ENCODE peak calls at places on chromosome 19, in five cellular contexts. R, G, X, T and S are unnamed samples.

GRCh38 chr19:23095406-23095805 is 21.4 kb upstream of the ZNF730 start:
- DNase-seq in R (no peak), G (no peak), X (no peak), T (no peak), S (no peak)

GRCh38 chr19:27966390-27966816 is 1246.5 kb downstream of the UQCRFS1 start:
- DNase-seq in R (no peak), G (no peak), X (no peak), T (peak; percentile 15), S (peak; percentile 49)

GRCh38 chr19:35363711-35364425 is 5.6 kb downstream of the FFAR3 start:
- DNase-seq in R (no peak), G (no peak), X (no peak), T (no peak), S (no peak)

GRCh38 chr19:56765107-56765506 is 75.4 kb downstream of the PEG3 start:
- DNase-seq in R (peak; percentile 1), G (no peak), X (peak; percentile 76), T (no peak), S (no peak)

GRCh38 chr19:32675720-32676185 is at the start of gene RGS9BP:
- DNase-seq in R (peak; percentile 60), G (peak; percentile 70), X (peak; percentile 73), T (peak; percentile 55), S (peak; percentile 57)

GRCh38 chr19:16688084-16688483 is 27.1 kb downstream of the TMEM38A start:
- DNase-seq in R (no peak), G (no peak), X (no peak), T (no peak), S (no peak)

GRCh38 chr19:46610413-46610775 is 9.3 kb downstream of the CALM3 start:
- DNase-seq in R (no peak), G (no peak), X (no peak), T (no peak), S (no peak)

GRCh38 chr19:34428549-34429285 is 536 bp downstream of the UBA2 start:
- DNase-seq in R (peak; percentile 15), G (peak; percentile 31), X (peak; percentile 17), T (peak; percentile 5), S (peak; percentile 6)

GRCh38 chr19:48686103-48686502 is 9.7 kb upstream of the FUT2 start:
- DNase-seq in R (no peak), G (no peak), X (no peak), T (no peak), S (peak; percentile 58)

GRCh38 chr19:54178581-54179261 is 5.8 kb upstream of the TMC4 start:
- DNase-seq in R (peak; percentile 29), G (no peak), X (no peak), T (no peak), S (peak; percentile 46)

GRCh38 chr19:18785179-18786124 is 5.7 kb downstream of the COMP start:
- DNase-seq in R (peak; percentile 65), G (peak; percentile 59), X (peak; percentile 81), T (peak; percentile 5), S (peak; percentile 84)

GRCh38 chr19:52286256-52286655 is 10.7 kb upstream of the ZNF480 start:
- DNase-seq in R (no peak), G (no peak), X (no peak), T (no peak), S (no peak)

GRCh38 chr19:21848706-21849105 is 12.7 kb upstream of the ZNF43 start:
- DNase-seq in R (no peak), G (no peak), X (no peak), T (no peak), S (no peak)

GRCh38 chr19:47284324-47284899 is 9.7 kb downstream of the INAFM1 start:
- DNase-seq in R (no peak), G (peak; percentile 11), X (no peak), T (peak; percentile 60), S (peak; percentile 62)

GRCh38 chr19:12202250-12202649 is 39.4 kb downstream of the ZNF136 start:
- DNase-seq in R (peak; percentile 55), G (peak; percentile 45), X (no peak), T (no peak), S (peak; percentile 28)

GRCh38 chr19:13146763-13147563 is 3.2 kb downstream of the STX10 start:
- DNase-seq in R (no peak), G (no peak), X (no peak), T (no peak), S (no peak)

GRCh38 chr19:18006895-18007604 is 920 bp upstream of the ARRDC2 start:
- DNase-seq in R (peak; percentile 78), G (peak; percentile 64), X (peak; percentile 81), T (peak; percentile 73), S (peak; percentile 71)

GRCh38 chr19:4974855-4975469 is 6.0 kb downstream of the KDM4B start:
- DNase-seq in R (no peak), G (no peak), X (no peak), T (no peak), S (no peak)

GRCh38 chr19:10226376-10227214 is 4.5 kb downstream of the S1PR2 start:
- DNase-seq in R (no peak), G (no peak), X (peak; percentile 95), T (peak; percentile 74), S (no peak)

GRCh38 chr19:48539503-48540096 is 12.4 kb upstream of the SULT2B1 start:
- DNase-seq in R (no peak), G (no peak), X (no peak), T (peak; percentile 75), S (peak; percentile 72)

GRCh38 chr19:11659612-11660011 is 62.3 kb downstream of the ZNF627 start:
- DNase-seq in R (no peak), G (no peak), X (no peak), T (peak; percentile 17), S (peak; percentile 51)

GRCh38 chr19:10701955-10702307 is 692 bp downstream of the QTRT1 start:
- DNase-seq in R (peak; percentile 26), G (no peak), X (no peak), T (no peak), S (no peak)

GRCh38 chr19:44306283-44306682 is 1.5 kb upstream of the ZNF235 start:
- DNase-seq in R (no peak), G (no peak), X (no peak), T (no peak), S (no peak)

GRCh38 chr19:49432141-49433073 is 7.2 kb downstream of the GFY start:
- DNase-seq in R (no peak), G (peak; percentile 30), X (no peak), T (no peak), S (no peak)

GRCh38 chr19:49014123-49014869 is 2.6 kb downstream of the LHB start:
- DNase-seq in R (no peak), G (no peak), X (no peak), T (no peak), S (peak; percentile 65)

GRCh38 chr19:48982280-48982679 is 10.8 kb downstream of the GYS1 start:
- DNase-seq in R (no peak), G (no peak), X (no peak), T (no peak), S (no peak)

GRCh38 chr19:41000310-41000737 is 9.2 kb downstream of the CYP2B6 start:
- DNase-seq in R (no peak), G (no peak), X (no peak), T (no peak), S (no peak)

GRCh38 chr19:53365134-53365898 is at the start of gene ZNF525:
- DNase-seq in R (peak; percentile 98), G (peak; percentile 95), X (peak; percentile 92), T (peak; percentile 58), S (peak; percentile 78)

GRCh38 chr19:17285415-17286135 is 3.9 kb downstream of the ANKLE1 start:
- DNase-seq in R (no peak), G (no peak), X (no peak), T (no peak), S (no peak)

GRCh38 chr19:37148214-37148613 is 24.3 kb downstream of the ZNF585A start:
- DNase-seq in R (no peak), G (no peak), X (no peak), T (no peak), S (no peak)

GRCh38 chr19:48361912-48362311 is 1.8 kb downstream of the TMEM143 start:
- DNase-seq in R (no peak), G (no peak), X (no peak), T (no peak), S (no peak)

GRCh38 chr19:54792814-54793213 is 10.6 kb upstream of the KIR2DL4 start:
- DNase-seq in R (no peak), G (no peak), X (no peak), T (no peak), S (no peak)

GRCh38 chr19:9324584-9324962 is 594 bp downstream of the ZNF559 start:
- DNase-seq in R (no peak), G (no peak), X (no peak), T (no peak), S (no peak)

GRCh38 chr19:31312004-31312403 is 37.2 kb downstream of the TSHZ3 start:
- DNase-seq in R (no peak), G (peak; percentile 14), X (peak; percentile 55), T (peak; percentile 76), S (no peak)

GRCh38 chr19:35211545-35212230 is 16.9 kb downstream of the FAM187B start:
- DNase-seq in R (no peak), G (peak; percentile 52), X (peak; percentile 23), T (no peak), S (peak; percentile 31)

GRCh38 chr19:20999731-21000352 is 20.6 kb upstream of the ZNF430 start:
- DNase-seq in R (peak; percentile 80), G (peak; percentile 88), X (peak; percentile 77), T (peak; percentile 4), S (peak; percentile 52)